ENCODE peak calls at places on chromosomes 2 and 18, in six cellular contexts. C, Y, Z, O, I and M are unnamed samples.

GRCh38 chr2:173676647-173677046 is 288.5 kb downstream of the SP3 start:
- DNase-seq in C (no peak), Y (no peak), Z (no peak), O (no peak), I (no peak), M (no peak)

GRCh38 chr2:196487426-196487825 is 152.1 kb upstream of the CCDC150 start:
- DNase-seq in C (no peak), Y (no peak), Z (no peak), O (no peak), I (no peak), M (no peak)

GRCh38 chr2:1694371-1695271 is 49.7 kb downstream of the PXDN start:
- DNase-seq in C (no peak), Y (no peak), Z (no peak), O (no peak), I (no peak), M (no peak)

GRCh38 chr2:58608146-58608545 is 367.0 kb upstream of the FANCL start:
- DNase-seq in C (no peak), Y (no peak), Z (no peak), O (no peak), I (no peak), M (no peak)

GRCh38 chr2:12227941-12228608 is 481.6 kb downstream of the LPIN1 start:
- DNase-seq in C (no peak), Y (peak; percentile 81), Z (no peak), O (no peak), I (no peak), M (no peak)

GRCh38 chr2:233997726-233998125 is 52.8 kb upstream of the SPP2 start:
- DNase-seq in C (no peak), Y (no peak), Z (no peak), O (no peak), I (no peak), M (no peak)

GRCh38 chr2:181104512-181105121 is 124.2 kb downstream of the UBE2E3 start:
- DNase-seq in C (peak; percentile 9), Y (peak; percentile 76), Z (peak; percentile 38), O (peak; percentile 58), I (no peak), M (no peak)

GRCh38 chr18:63949068-63949737 is at the start of gene HMSD:
- DNase-seq in C (peak; percentile 80), Y (no peak), Z (peak; percentile 74), O (peak; percentile 67), I (no peak), M (peak; percentile 52)

GRCh38 chr2:68646303-68646702 is 2.9 kb downstream of the PROKR1 start:
- DNase-seq in C (no peak), Y (no peak), Z (no peak), O (no peak), I (no peak), M (no peak)

GRCh38 chr18:50287028-50287440 is 458 bp downstream of the CXXC1 start:
- DNase-seq in C (no peak), Y (no peak), Z (no peak), O (no peak), I (no peak), M (no peak)

GRCh38 chr2:1842945-1843344 is 98.6 kb upstream of the PXDN start:
- DNase-seq in C (no peak), Y (no peak), Z (no peak), O (no peak), I (no peak), M (no peak)

GRCh38 chr2:55620123-55620779 is 2.8 kb upstream of the PPP4R3B start:
- DNase-seq in C (no peak), Y (peak; percentile 14), Z (no peak), O (peak; percentile 11), I (no peak), M (no peak)

GRCh38 chr18:46481048-46481846 is 175.8 kb downstream of the LOXHD1 start:
- DNase-seq in C (peak; percentile 57), Y (peak; percentile 52), Z (no peak), O (peak; percentile 81), I (no peak), M (peak; percentile 42)

GRCh38 chr2:26008851-26009566 is 24.9 kb upstream of the RAB10 start:
- DNase-seq in C (no peak), Y (peak; percentile 79), Z (peak; percentile 96), O (peak; percentile 65), I (no peak), M (peak; percentile 52)

GRCh38 chr2:109385506-109385905 is 228.3 kb downstream of the SEPTIN10 start:
- DNase-seq in C (no peak), Y (no peak), Z (no peak), O (no peak), I (peak; percentile 39), M (no peak)

GRCh38 chr2:84443477-84443876 is 15.6 kb downstream of the SUCLG1 start:
- DNase-seq in C (no peak), Y (no peak), Z (no peak), O (no peak), I (no peak), M (no peak)

GRCh38 chr2:239610457-239611221 is 209.8 kb upstream of the HDAC4 start:
- DNase-seq in C (no peak), Y (no peak), Z (no peak), O (no peak), I (peak; percentile 47), M (no peak)

GRCh38 chr18:26963292-26963691 is 97.8 kb upstream of the AQP4 start:
- DNase-seq in C (no peak), Y (no peak), Z (no peak), O (no peak), I (no peak), M (no peak)
- TF ChIP-seq CTCF in C (no peak), Y (no peak), Z (no peak), O (no peak), I (peak; percentile 75), M (no peak)

DNA sequence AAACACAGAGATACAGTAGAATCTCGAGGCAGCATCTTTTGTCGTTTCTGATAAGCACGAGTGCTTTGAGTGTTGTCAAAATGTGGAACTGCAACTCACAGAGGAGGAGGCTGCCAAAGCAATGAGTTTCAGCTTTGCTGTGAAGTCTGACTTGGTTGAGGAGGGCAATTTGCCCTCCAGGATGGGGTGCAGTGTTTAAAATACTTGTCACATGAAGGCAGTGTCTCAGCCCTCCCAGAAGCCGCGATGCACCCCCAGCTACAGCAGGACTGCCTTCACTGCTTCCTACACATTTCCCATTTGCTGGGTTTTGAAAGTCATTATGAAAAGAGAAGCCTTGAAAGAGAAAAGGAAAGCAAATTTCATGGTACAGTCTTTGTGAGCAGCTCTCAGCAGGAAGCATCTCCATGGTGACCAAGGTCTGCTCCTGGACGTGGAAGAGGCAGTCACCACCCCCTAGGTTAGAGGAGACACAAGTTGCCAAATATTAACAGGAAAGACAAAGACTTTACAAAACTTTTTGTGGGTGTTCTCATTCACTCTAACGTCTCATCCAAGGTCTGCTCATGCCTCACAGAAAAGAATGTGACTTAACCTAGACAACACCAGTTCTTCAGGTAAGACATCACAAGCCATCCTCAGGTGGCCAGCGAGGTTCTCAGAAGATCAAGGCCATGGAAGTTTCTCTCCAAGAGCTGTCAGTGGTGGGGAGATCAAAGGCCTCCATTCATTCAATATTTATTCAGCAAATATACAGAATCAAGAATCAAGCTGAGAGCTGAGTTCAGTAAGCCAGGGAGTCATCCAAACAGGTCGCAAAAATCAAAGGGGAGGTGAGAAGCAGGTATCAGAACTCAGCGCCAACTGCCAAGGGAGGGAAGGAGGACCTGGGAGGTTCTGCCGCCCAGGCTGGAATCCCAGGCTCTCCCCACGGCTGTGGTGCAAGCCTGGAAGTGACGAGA is 476.0 kb downstream of the EIPR1 start:
- DNase-seq in C (peak; percentile 73), Y (no peak), Z (no peak), O (no peak), I (no peak), M (no peak)
- TF ChIP-seq CTCF in C (no peak), Y (no peak), Z (no peak), O (no peak), I (no peak), M (no peak)

GRCh38 chr2:96869281-96869823 is 528 bp downstream of the SEMA4C start:
- DNase-seq in C (no peak), Y (peak; percentile 74), Z (peak; percentile 52), O (peak; percentile 62), I (no peak), M (peak; percentile 90)
- TF ChIP-seq CTCF in C (no peak), Y (no peak), Z (peak; percentile 12), O (no peak), I (peak; percentile 71), M (no peak)

GRCh38 chr2:71224457-71224856 is 2.4 kb downstream of the PAIP2B start:
- DNase-seq in C (no peak), Y (no peak), Z (no peak), O (no peak), I (no peak), M (no peak)

GRCh38 chr2:71220743-71221142 is 6.2 kb downstream of the PAIP2B start:
- DNase-seq in C (no peak), Y (no peak), Z (no peak), O (no peak), I (no peak), M (no peak)

GRCh38 chr2:71226391-71226964 is 425 bp downstream of the PAIP2B start:
- DNase-seq in C (no peak), Y (no peak), Z (peak; percentile 30), O (peak; percentile 61), I (peak; percentile 85), M (peak; percentile 51)

GRCh38 chr2:71224935-71225334 is 2.0 kb downstream of the PAIP2B start:
- DNase-seq in C (no peak), Y (no peak), Z (no peak), O (no peak), I (no peak), M (no peak)

GRCh38 chr2:71223767-71224333 is 3.1 kb downstream of the PAIP2B start:
- DNase-seq in C (peak; percentile 23), Y (peak; percentile 16), Z (peak; percentile 18), O (peak; percentile 79), I (no peak), M (peak; percentile 60)
- TF ChIP-seq CTCF in C (peak; percentile 25), Y (no peak), Z (peak; percentile 42), O (no peak), I (peak; percentile 77), M (peak; percentile 74)

GRCh38 chr2:219491278-219491967 is 7.3 kb upstream of the GMPPA start:
- DNase-seq in C (no peak), Y (no peak), Z (no peak), O (no peak), I (no peak), M (peak; percentile 45)

GRCh38 chr2:219488844-219489194 is 9.9 kb upstream of the GMPPA start:
- DNase-seq in C (no peak), Y (no peak), Z (no peak), O (no peak), I (no peak), M (no peak)

GRCh38 chr2:219489315-219489714 is 9.4 kb upstream of the GMPPA start:
- DNase-seq in C (no peak), Y (no peak), Z (no peak), O (no peak), I (no peak), M (no peak)

GRCh38 chr2:219490600-219491130 is 8.0 kb upstream of the GMPPA start:
- DNase-seq in C (no peak), Y (no peak), Z (no peak), O (no peak), I (no peak), M (no peak)

GRCh38 chr2:219490186-219490585 is 8.5 kb upstream of the GMPPA start:
- DNase-seq in C (no peak), Y (no peak), Z (no peak), O (no peak), I (no peak), M (no peak)
- TF ChIP-seq CTCF in C (no peak), Y (peak; percentile 20), Z (no peak), O (no peak), I (peak; percentile 45), M (no peak)